ENCODE peak calls at places on chromosomes 6 and 20, in ten cellular contexts. E is gastrocnemius medialis, D is GM12892, F is A549, S is IMR-90, J is esophagus muscularis mucosa, Q is H1, L is Peyer's patch, C is HepG2, R is ovary. K is an unnamed sample.

GRCh38 chr20:10179574-10180298 is 38.9 kb upstream of the SNAP25 start:
- DNase-seq in E (no peak), D (no peak), F (peak; percentile 49), S (peak; percentile 26), J (no peak), Q (peak; percentile 52), L (no peak), C (peak; percentile 19), R (no peak), K (no peak)

GRCh38 chr20:53943522-53944291 is 126.7 kb downstream of the BCAS1 start:
- DNase-seq in E (no peak), D (no peak), F (no peak), S (peak; percentile 39), J (peak; percentile 77), Q (peak; percentile 44), L (no peak), C (peak; percentile 34), R (no peak), K (no peak)

GRCh38 chr6:80425089-80425823 is 318.8 kb downstream of the BCKDHB start:
- DNase-seq in E (no peak), D (no peak), F (no peak), S (peak; percentile 99), J (no peak), Q (no peak), L (no peak), C (no peak), R (no peak), K (no peak)

GRCh38 chr6:127328043-127328442 is 15.4 kb downstream of the ECHDC1 start:
- DNase-seq in E (no peak), D (no peak), F (no peak), S (peak; percentile 44), J (no peak), Q (no peak), L (no peak), C (no peak), R (no peak), K (no peak)

GRCh38 chr6:17790486-17790885 is 83.8 kb upstream of the NUP153 start:
- DNase-seq in E (no peak), D (no peak), F (no peak), S (no peak), J (no peak), Q (no peak), L (no peak), C (no peak), R (no peak), K (no peak)

GRCh38 chr6:32156891-32157290 is 3.0 kb downstream of the PPT2 start:
- DNase-seq in E (no peak), D (no peak), F (no peak), S (no peak), J (no peak), Q (no peak), L (no peak), C (no peak), R (no peak), K (no peak)

GRCh38 chr20:33630507-33630906 is 31.6 kb upstream of the C20orf144 start:
- DNase-seq in E (no peak), D (no peak), F (no peak), S (no peak), J (no peak), Q (no peak), L (no peak), C (no peak), R (no peak), K (no peak)

GRCh38 chr6:149190228-149190831 is 127.2 kb upstream of the TAB2 start:
- DNase-seq in E (no peak), D (no peak), F (peak; percentile 17), S (peak; percentile 13), J (peak; percentile 88), Q (peak; percentile 82), L (peak; percentile 73), C (peak; percentile 48), R (no peak), K (no peak)

GRCh38 chr6:5809471-5809870 is 197.3 kb downstream of the NRN1 start:
- DNase-seq in E (no peak), D (no peak), F (no peak), S (no peak), J (no peak), Q (no peak), L (no peak), C (no peak), R (no peak), K (no peak)

GRCh38 chr6:87968435-87969278 is 79.0 kb upstream of the SPACA1 start:
- DNase-seq in E (no peak), D (no peak), F (no peak), S (no peak), J (no peak), Q (peak; percentile 54), L (peak; percentile 34), C (no peak), R (peak; percentile 29), K (no peak)

GRCh38 chr6:100657678-100658330 is 193.1 kb upstream of the SIM1 start:
- DNase-seq in E (no peak), D (no peak), F (peak; percentile 18), S (peak; percentile 3), J (no peak), Q (no peak), L (no peak), C (no peak), R (no peak), K (no peak)

GRCh38 chr6:41568585-41569384 is 22.6 kb downstream of the FOXP4 start:
- DNase-seq in E (no peak), D (no peak), F (peak; percentile 12), S (peak; percentile 49), J (no peak), Q (no peak), L (no peak), C (peak; percentile 99), R (no peak), K (no peak)

GRCh38 chr6:56594699-56595098 is 48.0 kb downstream of the DST start:
- DNase-seq in E (no peak), D (no peak), F (no peak), S (no peak), J (no peak), Q (no peak), L (peak; percentile 23), C (no peak), R (no peak), K (no peak)

GRCh38 chr6:116969211-116969863 is 92.3 kb downstream of the RFX6 start:
- DNase-seq in E (peak; percentile 5), D (no peak), F (peak; percentile 59), S (peak; percentile 50), J (no peak), Q (no peak), L (no peak), C (peak; percentile 64), R (no peak), K (no peak)

GRCh38 chr6:145728986-145729385 is 6.3 kb downstream of the EPM2A start:
- DNase-seq in E (no peak), D (no peak), F (no peak), S (no peak), J (no peak), Q (no peak), L (no peak), C (no peak), R (no peak), K (no peak)

GRCh38 chr6:90399970-90400369 is 103.3 kb upstream of the BACH2 start:
- DNase-seq in E (no peak), D (no peak), F (no peak), S (no peak), J (no peak), Q (no peak), L (no peak), C (no peak), R (no peak), K (no peak)
- TF ChIP-seq POLR2A in E (no peak), D (no peak), F (no peak), S (no peak), J (no peak), Q (no peak), L (no peak), C (no peak), R (no peak), K (no peak)

GRCh38 chr20:58891686-58892125 is 39.2 kb downstream of the GNAS start:
- DNase-seq in E (no peak), D (no peak), F (peak; percentile 42), S (no peak), J (no peak), Q (no peak), L (no peak), C (no peak), R (peak; percentile 68), K (no peak)
- TF ChIP-seq POLR2A in E (no peak), D (no peak), F (no peak), S (no peak), J (no peak), Q (no peak), L (no peak), C (no peak), R (no peak), K (no peak)

DNA sequence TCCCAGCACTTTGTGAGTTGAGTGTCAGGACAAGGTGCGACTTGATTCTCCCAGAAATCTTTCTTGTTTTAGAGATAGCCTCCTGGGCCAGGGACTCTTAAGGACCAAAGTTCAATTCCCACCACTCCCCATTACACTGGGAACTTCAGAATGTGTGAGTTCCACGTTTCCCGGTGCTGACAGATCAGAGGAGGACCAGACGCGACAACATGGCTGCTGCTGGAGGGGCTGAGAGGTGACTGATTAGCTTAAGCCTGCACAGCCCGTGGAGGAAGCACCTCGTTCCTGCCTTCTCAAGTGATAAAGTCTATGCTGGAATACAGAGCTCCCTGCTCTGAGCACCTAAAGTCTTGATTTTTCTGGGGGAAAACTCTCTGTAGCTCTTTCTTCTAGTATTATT is 175.2 kb upstream of the FERMT1 start:
- DNase-seq in E (no peak), D (no peak), F (no peak), S (no peak), J (no peak), Q (no peak), L (no peak), C (no peak), R (no peak), K (no peak)
- TF ChIP-seq POLR2A in E (no peak), D (no peak), F (no peak), S (no peak), J (no peak), Q (no peak), L (no peak), C (no peak), R (no peak), K (no peak)

GRCh38 chr6:128655978-128656498 is 135.6 kb upstream of the PTPRK start:
- DNase-seq in E (no peak), D (no peak), F (peak; percentile 49), S (peak; percentile 93), J (no peak), Q (no peak), L (no peak), C (no peak), R (no peak), K (no peak)
- TF ChIP-seq POLR2A in E (no peak), D (no peak), F (no peak), S (no peak), J (no peak), Q (no peak), L (no peak), C (no peak), R (no peak), K (no peak)

DNA sequence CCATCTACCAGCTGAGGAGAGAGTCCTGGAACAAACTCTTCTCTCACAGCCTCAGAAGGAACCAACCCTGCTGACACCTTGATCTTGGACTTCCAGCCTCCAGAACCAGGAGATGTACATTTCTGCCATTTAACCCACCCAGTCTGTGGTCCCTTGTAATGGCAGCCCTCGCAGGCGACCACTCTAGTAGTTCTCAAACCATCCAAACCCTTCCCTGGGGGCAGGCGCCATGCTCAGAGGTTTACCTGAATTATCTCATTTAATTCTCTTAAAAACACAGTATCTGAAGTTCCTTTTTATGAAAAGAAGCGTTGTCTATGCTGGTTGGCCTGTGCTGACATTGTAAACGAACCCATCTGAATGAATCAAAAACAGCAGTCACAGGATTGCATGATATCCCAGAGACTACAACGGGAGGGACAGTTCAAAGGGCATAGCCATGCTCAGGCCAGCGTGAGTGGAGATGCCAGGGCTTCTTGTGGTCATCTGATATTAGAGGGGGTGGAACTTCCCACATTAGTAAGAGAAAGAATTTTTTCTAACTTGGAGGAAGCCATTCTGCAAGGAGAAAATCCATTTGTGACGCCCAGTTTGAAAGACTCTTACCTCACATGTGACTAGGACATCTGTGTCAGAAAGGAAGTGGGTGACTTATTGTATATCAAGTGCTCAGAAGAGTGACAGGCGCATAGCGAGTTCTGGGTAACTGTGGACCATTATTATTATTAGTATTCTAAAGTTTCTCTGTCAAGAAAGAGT is 17.2 kb upstream of the TAGAP start:
- DNase-seq in E (no peak), D (no peak), F (no peak), S (no peak), J (no peak), Q (no peak), L (peak; percentile 60), C (no peak), R (no peak), K (no peak)
- TF ChIP-seq POLR2A in E (no peak), D (no peak), F (no peak), S (no peak), J (no peak), Q (no peak), L (no peak), C (no peak), R (no peak), K (no peak)

K was measured in breast epithelium.